ENCODE peak calls at places on chromosomes 2 and 18, in eight cellular contexts. L is mammary epithelial cell, M is HepG2, W is astrocyte, O is GM23338, C is IMR-90, T is fibroblast of lung, U is MM.1S. S is an unnamed sample. For H4K20me1, the result is how much of the 10 kb centered on the place peaks cover.

GRCh38 chr2:158748925-158749590 is 46.1 kb upstream of the DAPL1 start:
- DNase-seq in L (no peak), M (no peak), W (no peak), O (no peak), C (no peak), T (no peak), U (no peak), S (no peak)

GRCh38 chr2:9392895-9393757 is 30.2 kb downstream of the ITGB1BP1 start:
- DNase-seq in L (no peak), M (no peak), W (no peak), O (peak), C (no peak), T (no peak), U (no peak), S (peak)

GRCh38 chr2:126482582-126483464 is 173.1 kb upstream of the GYPC start:
- DNase-seq in L (no peak), M (peak), W (no peak), O (peak), C (no peak), T (no peak), U (peak), S (no peak)

GRCh38 chr2:23593396-23594078 is 208.6 kb downstream of the KLHL29 start:
- DNase-seq in L (no peak), M (no peak), W (no peak), O (no peak), C (no peak), T (no peak), U (no peak), S (no peak)

GRCh38 chr18:12307871-12308385 is at the start of gene TUBB6:
- DNase-seq in L (peak), M (no peak), W (peak), O (peak), C (peak), T (peak), U (no peak), S (peak)

GRCh38 chr2:208545398-208546042 is 138.9 kb downstream of the PTH2R start:
- DNase-seq in L (no peak), M (no peak), W (no peak), O (peak), C (no peak), T (no peak), U (peak), S (no peak)

GRCh38 chr2:36322108-36322507 is 33.5 kb upstream of the CRIM1 start:
- DNase-seq in L (peak), M (peak), W (peak), O (peak), C (peak), T (peak), U (no peak), S (peak)

GRCh38 chr18:10239138-10239537 is 215.3 kb upstream of the APCDD1 start:
- DNase-seq in L (no peak), M (no peak), W (no peak), O (no peak), C (peak), T (peak), U (no peak), S (peak)

GRCh38 chr2:71700880-71701397 is 247.6 kb downstream of the DYSF start:
- DNase-seq in L (no peak), M (peak), W (peak), O (no peak), C (no peak), T (peak), U (no peak), S (peak)

GRCh38 chr2:235605999-235606715 is 112.3 kb downstream of the AGAP1 start:
- DNase-seq in L (no peak), M (no peak), W (peak), O (peak), C (peak), T (peak), U (no peak), S (peak)

GRCh38 chr2:182077451-182078142 is 91.9 kb downstream of the PPP1R1C start:
- DNase-seq in L (peak), M (peak), W (peak), O (peak), C (peak), T (peak), U (peak), S (peak)

GRCh38 chr2:38514603-38515154 is 88.0 kb downstream of the HNRNPLL start:
- DNase-seq in L (peak), M (no peak), W (no peak), O (no peak), C (no peak), T (no peak), U (no peak), S (no peak)
- H3K4me2 ChIP-seq in L (peak), M (no peak), W (no peak), O (no peak), C (no peak), T (no peak), U (no peak), S (no peak)

GRCh38 chr18:6960656-6961055 is 156.9 kb downstream of the LAMA1 start:
- DNase-seq in L (peak), M (no peak), W (peak), O (no peak), C (peak), T (peak), U (no peak), S (peak)
- H4K20me1 ChIP-seq in L (under half), M (under half), W (under half), O (under half), C (under half), T (under half), U (under half), S (under half)

DNA sequence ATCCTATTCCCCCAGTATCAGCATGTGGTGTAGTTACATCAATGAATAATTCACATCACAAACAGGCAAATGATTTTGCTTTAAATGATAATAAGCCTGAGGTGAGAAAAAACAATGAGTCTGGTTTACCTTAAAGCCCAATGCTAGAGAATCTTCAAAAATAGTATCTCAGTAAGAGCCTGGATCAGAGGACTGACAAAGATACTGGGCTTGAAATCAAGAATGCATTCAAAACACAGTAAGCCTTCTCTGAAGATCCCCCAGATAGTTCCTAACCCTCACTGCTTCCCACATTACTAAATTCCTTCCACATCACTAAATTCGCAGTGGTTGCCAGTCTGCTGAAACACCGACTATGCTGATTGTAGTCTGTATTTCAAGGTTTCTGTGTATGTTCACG is 514.9 kb downstream of the SUCLG1 start:
- DNase-seq in L (no peak), M (no peak), W (no peak), O (peak), C (no peak), T (no peak), U (no peak), S (no peak)
- H3K4me2 ChIP-seq in L (no peak), M (no peak), W (no peak), O (peak), C (no peak), T (no peak), U (no peak), S (no peak)

GRCh38 chr2:105870062-105870461 is 125.3 kb downstream of the NCK2 start:
- DNase-seq in L (no peak), M (no peak), W (no peak), O (no peak), C (no peak), T (no peak), U (no peak), S (no peak)

GRCh38 chr2:105866439-105867170 is 121.9 kb downstream of the NCK2 start:
- DNase-seq in L (peak), M (no peak), W (peak), O (no peak), C (peak), T (peak), U (no peak), S (peak)

GRCh38 chr2:105869318-105869717 is 124.6 kb downstream of the NCK2 start:
- DNase-seq in L (no peak), M (no peak), W (no peak), O (no peak), C (no peak), T (no peak), U (no peak), S (no peak)

GRCh38 chr2:105865222-105865913 is 120.7 kb downstream of the NCK2 start:
- DNase-seq in L (no peak), M (no peak), W (peak), O (no peak), C (peak), T (peak), U (no peak), S (peak)

DNA sequence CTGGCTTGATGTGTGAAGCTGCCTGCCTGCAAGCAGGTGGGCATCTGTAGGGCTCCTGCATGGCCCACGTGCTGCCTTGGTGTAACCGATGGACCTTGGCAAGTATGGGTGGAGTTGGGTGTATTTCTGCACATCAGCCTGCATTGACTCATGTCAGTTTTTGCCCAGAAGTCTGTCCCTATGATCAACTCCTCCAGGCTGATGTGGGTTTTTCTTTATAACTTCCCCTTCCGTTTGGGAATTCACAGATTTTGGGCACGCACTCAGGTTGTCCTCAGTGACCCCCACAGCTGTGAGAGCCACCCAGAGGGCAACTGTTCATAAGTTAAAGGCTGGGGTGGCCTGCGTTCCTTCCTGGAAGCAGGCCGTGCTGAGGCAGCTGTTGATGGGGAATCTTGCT is 123.3 kb downstream of the NCK2 start:
- DNase-seq in L (no peak), M (no peak), W (no peak), O (no peak), C (no peak), T (no peak), U (no peak), S (peak)
- H4K20me1 ChIP-seq in L (under half), M (under half), W (half or more), O (under half), C (under half), T (under half), U (under half), S (under half)

GRCh38 chr2:233838726-233839446 is 15.4 kb downstream of the HJURP start:
- DNase-seq in L (no peak), M (no peak), W (no peak), O (no peak), C (no peak), T (no peak), U (no peak), S (no peak)
- H3K4me2 ChIP-seq in L (no peak), M (no peak), W (no peak), O (no peak), C (no peak), T (no peak), U (no peak), S (no peak)

DNA sequence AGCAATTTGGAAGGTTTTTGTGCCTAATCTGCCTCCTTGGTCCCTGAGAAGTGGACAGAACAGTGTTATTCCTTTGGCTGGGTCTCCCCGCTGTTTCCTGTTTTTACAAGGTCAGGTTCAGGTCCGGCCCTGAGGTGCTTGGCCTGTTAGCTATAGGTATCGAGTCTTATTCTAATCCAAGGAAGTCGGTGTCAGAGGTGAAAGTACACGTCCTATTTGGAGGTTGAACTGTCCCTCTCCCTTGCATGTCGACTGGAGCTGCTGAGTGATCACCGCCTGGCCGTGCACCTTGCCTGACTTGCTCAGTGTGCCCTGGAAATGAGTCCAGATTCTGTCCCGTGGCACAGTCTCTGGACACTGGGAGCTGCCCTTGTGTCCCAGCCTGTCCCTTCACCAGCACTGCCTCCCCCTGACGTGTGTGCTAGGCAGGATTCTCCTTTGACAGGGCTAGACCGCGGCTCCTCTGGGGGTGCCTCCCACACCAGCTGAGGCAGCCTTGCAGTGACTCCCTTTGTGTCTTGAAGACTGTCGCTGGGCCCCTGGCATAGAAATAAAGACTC is 65.7 kb upstream of the RBM44 start:
- DNase-seq in L (no peak), M (no peak), W (peak), O (peak), C (no peak), T (peak), U (no peak), S (no peak)
- H4K20me1 ChIP-seq in L (under half), M (under half), W (half or more), O (under half), C (half or more), T (under half), U (under half), S (under half)

DNA sequence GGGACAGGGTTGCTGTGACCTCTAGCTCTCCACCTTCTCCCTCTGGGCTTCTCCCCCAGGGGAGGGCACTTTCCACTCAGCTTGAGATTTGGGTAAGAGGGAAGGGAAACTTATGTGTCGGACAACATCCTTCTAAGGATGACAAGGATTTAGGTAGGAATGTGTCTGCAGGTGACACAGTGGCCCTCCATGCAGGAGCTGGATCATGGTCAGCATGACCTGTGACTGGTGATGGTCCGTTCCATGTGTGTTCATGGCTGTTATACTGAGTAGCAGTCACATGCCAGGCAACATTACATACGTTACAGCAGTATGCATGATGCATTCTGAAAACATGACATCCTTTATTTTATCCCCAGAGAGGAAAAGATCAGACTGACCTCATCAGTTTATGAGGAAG is 192.2 kb downstream of the SEPTIN10 start:
- DNase-seq in L (no peak), M (no peak), W (no peak), O (no peak), C (no peak), T (no peak), U (no peak), S (no peak)
- H3K4me2 ChIP-seq in L (no peak), M (no peak), W (no peak), O (no peak), C (no peak), T (no peak), U (no peak), S (no peak)